ENCODE peak calls at places on chromosomes 11 and 22, in seven cellular contexts. One of them, this sample, is unnamed.

GRCh38 chr11:57214087-57214395 is 23.0 kb downstream of the APLNR start:
- DNase-seq in AG08395: peak; percentile 10
- DNase-seq in T-helper 1 cell: no peak
- DNase-seq in cardiac fibroblast: no peak
- DNase-seq in kidney tubule cell: no peak
- DNase-seq in Right ventricle myocardium superior: no peak
- DNase-seq in NCI-H1105 treated with DMSO at 0.1 percent for 48 hours: no peak
- DNase-seq in this sample: no peak

GRCh38 chr22:39253427-39254070 is 8.8 kb upstream of the PDGFB start:
- DNase-seq in Right ventricle myocardium superior: peak; percentile 72
- DNase-seq in T-helper 1 cell: no peak
- DNase-seq in cardiac fibroblast: peak; percentile 83
- DNase-seq in NCI-H1105 treated with DMSO at 0.1 percent for 48 hours: peak; percentile 45
- DNase-seq in AG08395: peak; percentile 82
- DNase-seq in kidney tubule cell: peak; percentile 94
- DNase-seq in this sample: no peak

GRCh38 chr22:17334054-17334453 is 35.2 kb upstream of the CECR2 start:
- DNase-seq in kidney tubule cell: no peak
- DNase-seq in cardiac fibroblast: no peak
- DNase-seq in Right ventricle myocardium superior: no peak
- DNase-seq in AG08395: no peak
- DNase-seq in NCI-H1105 treated with DMSO at 0.1 percent for 48 hours: no peak
- DNase-seq in T-helper 1 cell: no peak
- DNase-seq in this sample: no peak

GRCh38 chr11:8631395-8632110 is 37.5 kb upstream of the STK33 start:
- DNase-seq in Right ventricle myocardium superior: no peak
- DNase-seq in NCI-H1105 treated with DMSO at 0.1 percent for 48 hours: no peak
- DNase-seq in kidney tubule cell: peak; percentile 51
- DNase-seq in cardiac fibroblast: peak; percentile 86
- DNase-seq in T-helper 1 cell: no peak
- DNase-seq in AG08395: peak; percentile 72
- DNase-seq in this sample: no peak

GRCh38 chr22:30855266-30855665 is 113.3 kb downstream of the MORC2 start:
- DNase-seq in cardiac fibroblast: no peak
- DNase-seq in Right ventricle myocardium superior: no peak
- DNase-seq in T-helper 1 cell: no peak
- DNase-seq in kidney tubule cell: no peak
- DNase-seq in AG08395: peak; percentile 0
- DNase-seq in NCI-H1105 treated with DMSO at 0.1 percent for 48 hours: no peak
- DNase-seq in this sample: no peak

GRCh38 chr11:96113100-96113710 is 189.3 kb upstream of the MTMR2 start:
- DNase-seq in kidney tubule cell: no peak
- DNase-seq in AG08395: peak; percentile 62
- DNase-seq in T-helper 1 cell: no peak
- DNase-seq in cardiac fibroblast: peak; percentile 76
- DNase-seq in NCI-H1105 treated with DMSO at 0.1 percent for 48 hours: no peak
- DNase-seq in Right ventricle myocardium superior: no peak
- DNase-seq in this sample: no peak

GRCh38 chr22:26756675-26757293 is 99.4 kb downstream of the MIAT start:
- DNase-seq in T-helper 1 cell: no peak
- DNase-seq in kidney tubule cell: peak; percentile 34
- DNase-seq in cardiac fibroblast: peak; percentile 57
- DNase-seq in Right ventricle myocardium superior: peak; percentile 78
- DNase-seq in NCI-H1105 treated with DMSO at 0.1 percent for 48 hours: no peak
- DNase-seq in AG08395: peak; percentile 81
- DNase-seq in this sample: peak; percentile 43

GRCh38 chr11:77316733-77317342 is 15.4 kb upstream of the GDPD4 start:
- DNase-seq in cardiac fibroblast: no peak
- DNase-seq in NCI-H1105 treated with DMSO at 0.1 percent for 48 hours: no peak
- DNase-seq in T-helper 1 cell: no peak
- DNase-seq in Right ventricle myocardium superior: no peak
- DNase-seq in kidney tubule cell: no peak
- DNase-seq in AG08395: no peak
- DNase-seq in this sample: no peak

GRCh38 chr22:36833073-36833472 is 16.2 kb upstream of the PVALB start:
- DNase-seq in Right ventricle myocardium superior: no peak
- DNase-seq in kidney tubule cell: no peak
- DNase-seq in NCI-H1105 treated with DMSO at 0.1 percent for 48 hours: no peak
- DNase-seq in cardiac fibroblast: no peak
- DNase-seq in AG08395: no peak
- DNase-seq in T-helper 1 cell: no peak
- DNase-seq in this sample: no peak

GRCh38 chr11:17743026-17743807 is 8.6 kb downstream of the KCNC1 start:
- DNase-seq in NCI-H1105 treated with DMSO at 0.1 percent for 48 hours: no peak
- DNase-seq in kidney tubule cell: no peak
- DNase-seq in Right ventricle myocardium superior: no peak
- DNase-seq in cardiac fibroblast: no peak
- DNase-seq in T-helper 1 cell: no peak
- DNase-seq in AG08395: no peak
- DNase-seq in this sample: no peak

GRCh38 chr11:113796663-113797259 is 17.2 kb downstream of the CLDN25 start:
- DNase-seq in kidney tubule cell: peak; percentile 51
- DNase-seq in Right ventricle myocardium superior: no peak
- DNase-seq in cardiac fibroblast: peak; percentile 58
- DNase-seq in T-helper 1 cell: no peak
- DNase-seq in NCI-H1105 treated with DMSO at 0.1 percent for 48 hours: peak; percentile 47
- DNase-seq in AG08395: peak; percentile 72
- DNase-seq in this sample: no peak

GRCh38 chr11:128904872-128905344 is 13.8 kb downstream of the KCNJ5 start:
- DNase-seq in T-helper 1 cell: no peak
- DNase-seq in kidney tubule cell: no peak
- DNase-seq in NCI-H1105 treated with DMSO at 0.1 percent for 48 hours: peak; percentile 86
- DNase-seq in Right ventricle myocardium superior: peak; percentile 60
- DNase-seq in cardiac fibroblast: no peak
- DNase-seq in AG08395: peak; percentile 36
- DNase-seq in this sample: no peak

GRCh38 chr11:82174610-82175009 is 559.1 kb downstream of the FAM181B start:
- DNase-seq in cardiac fibroblast: no peak
- DNase-seq in NCI-H1105 treated with DMSO at 0.1 percent for 48 hours: no peak
- DNase-seq in AG08395: no peak
- DNase-seq in T-helper 1 cell: no peak
- DNase-seq in Right ventricle myocardium superior: no peak
- DNase-seq in kidney tubule cell: no peak
- DNase-seq in this sample: no peak

GRCh38 chr11:106091480-106092123 is 14.1 kb downstream of the AASDHPPT start:
- DNase-seq in cardiac fibroblast: peak; percentile 83
- DNase-seq in T-helper 1 cell: no peak
- DNase-seq in AG08395: peak; percentile 6
- DNase-seq in kidney tubule cell: peak; percentile 51
- DNase-seq in NCI-H1105 treated with DMSO at 0.1 percent for 48 hours: no peak
- DNase-seq in Right ventricle myocardium superior: no peak
- DNase-seq in this sample: no peak

GRCh38 chr11:117972589-117973445 is 13.4 kb upstream of the IL10RA start:
- DNase-seq in kidney tubule cell: peak; percentile 50
- DNase-seq in NCI-H1105 treated with DMSO at 0.1 percent for 48 hours: peak; percentile 76
- DNase-seq in AG08395: no peak
- DNase-seq in cardiac fibroblast: no peak
- DNase-seq in T-helper 1 cell: no peak
- DNase-seq in Right ventricle myocardium superior: no peak
- DNase-seq in this sample: no peak

GRCh38 chr11:69270929-69271328 is 23.0 kb upstream of the MYEOV start:
- DNase-seq in Right ventricle myocardium superior: no peak
- DNase-seq in cardiac fibroblast: no peak
- DNase-seq in AG08395: no peak
- DNase-seq in T-helper 1 cell: no peak
- DNase-seq in kidney tubule cell: peak; percentile 70
- DNase-seq in NCI-H1105 treated with DMSO at 0.1 percent for 48 hours: no peak
- DNase-seq in this sample: no peak